ENCODE peak calls at places on chromosomes 5 and 9, in five cellular contexts. One of them, this sample, is unnamed.

GRCh38 chr5:76714771-76715483 is 999 bp upstream of the F2R start:
- DNase-seq in sciatic nerve: no peak
- DNase-seq in mucosa of gallbladder: no peak
- DNase-seq in anterior cingulate cortex: no peak
- DNase-seq in HEK293T: no peak
- DNase-seq in this sample: peak

GRCh38 chr9:74499770-74500583 is 2.8 kb downstream of the RORB start:
- DNase-seq in HEK293T: no peak
- DNase-seq in mucosa of gallbladder: no peak
- DNase-seq in sciatic nerve: peak
- DNase-seq in anterior cingulate cortex: no peak
- DNase-seq in this sample: peak

GRCh38 chr5:154740483-154740882 is 14.7 kb upstream of the LARP1 start:
- DNase-seq in sciatic nerve: peak
- DNase-seq in anterior cingulate cortex: peak
- DNase-seq in mucosa of gallbladder: peak
- DNase-seq in HEK293T: no peak
- DNase-seq in this sample: peak

GRCh38 chr5:38997579-38997978 is 76.6 kb downstream of the RICTOR start:
- DNase-seq in HEK293T: no peak
- DNase-seq in anterior cingulate cortex: no peak
- DNase-seq in sciatic nerve: no peak
- DNase-seq in mucosa of gallbladder: no peak
- DNase-seq in this sample: no peak

GRCh38 chr5:134240421-134240962 is 14.6 kb upstream of the PPP2CA start:
- DNase-seq in HEK293T: peak
- DNase-seq in mucosa of gallbladder: no peak
- DNase-seq in anterior cingulate cortex: peak
- DNase-seq in sciatic nerve: no peak
- DNase-seq in this sample: no peak

GRCh38 chr9:134317431-134318414 is 8.5 kb upstream of the RXRA start:
- DNase-seq in mucosa of gallbladder: no peak
- DNase-seq in sciatic nerve: peak
- DNase-seq in HEK293T: no peak
- DNase-seq in anterior cingulate cortex: no peak
- DNase-seq in this sample: peak

GRCh38 chr9:129140397-129141065 is 29.3 kb downstream of the PTPA start:
- DNase-seq in sciatic nerve: no peak
- DNase-seq in HEK293T: no peak
- DNase-seq in anterior cingulate cortex: no peak
- DNase-seq in mucosa of gallbladder: no peak
- DNase-seq in this sample: peak

GRCh38 chr9:96084289-96084688 is 208.8 kb downstream of the ERCC6L2 start:
- DNase-seq in anterior cingulate cortex: no peak
- DNase-seq in HEK293T: no peak
- DNase-seq in sciatic nerve: no peak
- DNase-seq in mucosa of gallbladder: peak
- DNase-seq in this sample: no peak

GRCh38 chr9:93978498-93978897 is 23.3 kb upstream of the BARX1 start:
- DNase-seq in mucosa of gallbladder: no peak
- DNase-seq in HEK293T: no peak
- DNase-seq in anterior cingulate cortex: no peak
- DNase-seq in sciatic nerve: no peak
- DNase-seq in this sample: no peak

GRCh38 chr9:16794871-16795639 is 75.4 kb downstream of the BNC2 start:
- DNase-seq in HEK293T: no peak
- DNase-seq in anterior cingulate cortex: no peak
- DNase-seq in sciatic nerve: no peak
- DNase-seq in mucosa of gallbladder: peak
- DNase-seq in this sample: no peak

This sample was measured in aorta.